ENCODE peak calls at places on chromosomes 13 and 19, in eight cellular contexts. O is neural progenitor cell, Y is aorta, B is left ventricle myocardium inferior, J is Caco-2, S is testis, G is endothelial cell of umbilical vein, M is neuronal stem cell. A is an unnamed sample. For H3K4me1 and H3K9me3, the result is how much of the 10 kb centered on the place peaks cover.

GRCh38 chr13:49272296-49272695 is 24.6 kb downstream of the CDADC1 start:
- DNase-seq in B (no peak), J (no peak), O (no peak), M (no peak), G (no peak), S (no peak), Y (no peak), A (no peak)

GRCh38 chr19:40689339-40690049 is 957 bp downstream of the NUMBL start:
- DNase-seq in M (no peak), S (no peak), G (peak), O (peak), Y (no peak), B (peak), J (no peak), A (no peak)

GRCh38 chr19:611506-611869 is 21.8 kb downstream of the HCN2 start:
- DNase-seq in Y (no peak), B (no peak), J (no peak), S (no peak), M (no peak), G (no peak), O (no peak), A (no peak)

GRCh38 chr19:52786078-52786463 is 520 bp downstream of the ZNF600 start:
- DNase-seq in S (no peak), J (no peak), G (peak), B (no peak), Y (no peak), M (no peak), O (peak), A (peak)

GRCh38 chr13:27283906-27284523 is 13.4 kb downstream of the RASL11A start:
- DNase-seq in Y (no peak), J (no peak), S (peak), B (no peak), O (no peak), M (no peak), G (peak), A (no peak)

GRCh38 chr19:51644636-51645271 is 1.9 kb downstream of the SIGLEC14 start:
- DNase-seq in O (no peak), S (peak), G (no peak), J (no peak), B (no peak), Y (no peak), M (no peak), A (no peak)

GRCh38 chr19:3586124-3586626 is 897 bp downstream of the GIPC3 start:
- DNase-seq in M (no peak), B (no peak), G (no peak), O (peak), Y (no peak), J (no peak), S (no peak), A (peak)

GRCh38 chr19:18494267-18494607 is 27.6 kb downstream of the ELL start:
- DNase-seq in G (no peak), M (no peak), B (no peak), S (no peak), Y (no peak), O (no peak), J (no peak), A (no peak)

GRCh38 chr13:45879666-45880065 is 28.1 kb upstream of the SIAH3 start:
- DNase-seq in B (peak), S (no peak), M (no peak), G (peak), J (peak), Y (no peak), O (peak), A (peak)

GRCh38 chr19:51639916-51640315 is 6.7 kb downstream of the SIGLEC14 start:
- DNase-seq in G (no peak), O (no peak), J (no peak), M (no peak), B (no peak), Y (no peak), S (no peak), A (no peak)

GRCh38 chr19:55647732-55648656 is at the start of gene CCDC106:
- DNase-seq in M (peak), B (peak), S (peak), O (peak), J (peak), G (peak), Y (peak), A (peak)

GRCh38 chr19:3137139-3137538 is 1.3 kb downstream of the GNA15 start:
- DNase-seq in Y (no peak), O (no peak), B (no peak), S (no peak), M (no peak), J (no peak), G (no peak), A (peak)

GRCh38 chr13:112260108-112261055 is 115.8 kb upstream of the SPACA7 start:
- DNase-seq in O (no peak), S (no peak), M (no peak), G (no peak), B (no peak), Y (no peak), J (no peak), A (no peak)

GRCh38 chr13:100550433-100550832 is 38.2 kb downstream of the GGACT start:
- DNase-seq in Y (no peak), J (no peak), M (no peak), O (no peak), B (peak), S (peak), G (no peak), A (peak)

GRCh38 chr13:109012115-109012514 is 382.7 kb downstream of the MYO16 start:
- DNase-seq in Y (no peak), M (no peak), B (no peak), J (no peak), G (no peak), O (peak), S (no peak), A (no peak)

GRCh38 chr13:44575741-44576395 is at the start of gene TSC22D1:
- DNase-seq in B (peak), M (no peak), G (peak), Y (peak), O (peak), S (peak), J (no peak), A (peak)

GRCh38 chr13:110648848-110649421 is 33.6 kb downstream of the NAXD start:
- DNase-seq in O (peak), M (no peak), Y (peak), G (no peak), J (no peak), S (no peak), B (no peak), A (no peak)

GRCh38 chr13:101640797-101641400 is 188.4 kb downstream of the ITGBL1 start:
- DNase-seq in G (peak), Y (no peak), J (no peak), O (no peak), S (no peak), M (no peak), B (no peak), A (no peak)

GRCh38 chr19:53431399-53432087 is at the start of gene ZNF761:
- DNase-seq in M (peak), B (peak), O (peak), S (peak), G (peak), Y (peak), J (peak), A (peak)

GRCh38 chr19:18093439-18094161 is 4.0 kb upstream of the MAST3 start:
- DNase-seq in Y (no peak), S (peak), B (no peak), M (no peak), J (peak), G (no peak), O (no peak), A (no peak)

GRCh38 chr19:13825489-13826475 is 30.5 kb downstream of the ZSWIM4 start:
- DNase-seq in O (peak), J (peak), M (no peak), Y (peak), S (no peak), G (no peak), B (no peak), A (no peak)

GRCh38 chr19:8487137-8487851 is 15.1 kb downstream of the PRAM1 start:
- DNase-seq in M (no peak), J (no peak), O (no peak), G (no peak), B (no peak), Y (peak), S (peak), A (no peak)

GRCh38 chr13:29684441-29684840 is 89.0 kb upstream of the SLC7A1 start:
- DNase-seq in Y (no peak), G (no peak), B (no peak), M (no peak), J (no peak), S (no peak), O (no peak), A (no peak)

GRCh38 chr13:33433316-33433715 is 147.8 kb upstream of the STARD13 start:
- DNase-seq in J (no peak), S (no peak), O (no peak), G (peak), Y (no peak), B (no peak), M (no peak), A (no peak)

GRCh38 chr13:109971745-109972090 is 185.3 kb upstream of the IRS2 start:
- DNase-seq in G (no peak), O (no peak), S (no peak), B (no peak), M (no peak), J (no peak), Y (no peak), A (no peak)

GRCh38 chr19:39246951-39247669 is 1.5 kb downstream of the IFNL4 start:
- DNase-seq in B (peak), Y (no peak), J (no peak), S (peak), G (peak), O (peak), M (no peak), A (peak)

GRCh38 chr13:100765021-100765420 is 90.4 kb upstream of the TMTC4 start:
- DNase-seq in M (no peak), G (no peak), S (no peak), Y (no peak), B (no peak), J (no peak), O (no peak), A (no peak)

GRCh38 chr13:30422056-30422914 is at the start of gene UBE2L5:
- DNase-seq in Y (peak), G (peak), O (peak), M (peak), S (peak), J (peak), B (peak), A (peak)

GRCh38 chr13:25899464-25899863 is 152.4 kb downstream of the SHISA2 start:
- DNase-seq in B (no peak), G (no peak), Y (no peak), M (no peak), O (no peak), S (no peak), J (no peak), A (no peak)
- H3K4me1 ChIP-seq in B (under half), G (under half), Y (under half), M (under half), O (under half), S (under half), J (under half), A (under half)

GRCh38 chr19:57641715-57642234 is 8.8 kb downstream of the ZNF211 start:
- DNase-seq in O (no peak), S (no peak), J (no peak), Y (no peak), B (no peak), G (no peak), M (no peak), A (no peak)
- H3K9me3 ChIP-seq in O (under half), S (under half), J (under half), Y (under half), B (half or more), G (under half), M (half or more), A (under half)

DNA sequence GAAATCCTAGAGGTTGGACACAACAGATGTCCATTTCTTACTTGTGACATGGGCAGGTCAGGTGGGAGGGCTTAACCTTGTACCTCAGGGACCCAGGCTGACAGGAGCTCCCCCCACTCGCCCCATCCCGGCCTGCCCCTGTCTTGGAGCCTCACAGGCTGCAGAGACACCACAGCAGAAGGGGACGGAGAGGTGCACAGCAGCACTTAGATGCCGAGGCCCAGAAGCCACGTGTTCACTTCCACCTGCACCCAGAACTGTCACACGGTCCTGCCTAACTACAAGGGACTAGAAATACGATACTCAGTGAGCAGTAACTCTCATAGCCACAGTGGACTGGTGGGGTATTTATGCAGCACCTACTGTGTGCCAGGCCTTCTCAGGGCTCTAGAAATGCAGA is 129.7 kb downstream of the SIPA1L3 start:
- DNase-seq in O (no peak), M (no peak), B (no peak), G (no peak), J (no peak), Y (peak), S (no peak), A (no peak)
- H3K4me1 ChIP-seq in O (under half), M (under half), B (under half), G (under half), J (under half), Y (under half), S (under half), A (under half)

GRCh38 chr19:5085566-5085965 is 116.7 kb downstream of the KDM4B start:
- DNase-seq in O (no peak), B (no peak), G (no peak), Y (no peak), J (no peak), M (no peak), S (no peak), A (no peak)

GRCh38 chr19:5089283-5089682 is 120.4 kb downstream of the KDM4B start:
- DNase-seq in O (no peak), Y (no peak), G (no peak), B (no peak), S (no peak), J (no peak), M (no peak), A (no peak)

GRCh38 chr19:5086725-5087439 is 118.0 kb downstream of the KDM4B start:
- DNase-seq in G (no peak), O (peak), J (no peak), S (no peak), B (no peak), Y (no peak), M (no peak), A (no peak)

GRCh38 chr19:5083547-5083965 is 114.6 kb downstream of the KDM4B start:
- DNase-seq in S (no peak), B (peak), O (peak), G (no peak), J (no peak), M (no peak), Y (peak), A (peak)

GRCh38 chr19:5086232-5086631 is 117.3 kb downstream of the KDM4B start:
- DNase-seq in Y (no peak), O (no peak), J (no peak), M (no peak), G (no peak), S (no peak), B (no peak), A (no peak)
- H3K9me3 ChIP-seq in Y (under half), O (under half), J (under half), M (under half), G (under half), S (under half), B (under half), A (under half)

A was measured in right cardiac atrium.